ENCODE peak calls at places on chromosomes 4 and X, in five cellular contexts. I is stomach, Q is upper lobe of left lung, H is sigmoid colon, S is suprapubic skin. L is an unnamed sample. For H3K36me3, the result is how much of the 10 kb centered on the place peaks cover.

GRCh38 chr4:38623260-38623659 is 40.7 kb upstream of the KLF3 start:
- DNase-seq in Q (no peak), H (no peak), I (no peak), S (no peak), L (no peak)

GRCh38 chr4:95510145-95510544 is 38.6 kb downstream of the UNC5C start:
- DNase-seq in S (no peak), H (no peak), Q (no peak), I (no peak), L (no peak)

GRCh38 chr4:185134176-185134869 is 8.7 kb upstream of the SLC25A4 start:
- DNase-seq in I (no peak), H (no peak), S (no peak), Q (no peak), L (no peak)

GRCh38 chr4:71472946-71473345 is 134.1 kb downstream of the SLC4A4 start:
- DNase-seq in H (no peak), S (no peak), I (no peak), Q (no peak), L (no peak)

GRCh38 chr4:40475609-40476008 is 140.5 kb downstream of the CHRNA9 start:
- DNase-seq in Q (peak), I (no peak), H (no peak), S (no peak), L (no peak)

GRCh38 chrX:150863191-150863590 is 35.3 kb downstream of the CD99L2 start:
- DNase-seq in S (no peak), I (no peak), Q (no peak), H (no peak), L (no peak)

GRCh38 chr4:157048248-157048647 is 27.7 kb upstream of the GLRB start:
- DNase-seq in I (no peak), Q (no peak), S (peak), H (peak), L (no peak)

GRCh38 chr4:105415281-105415744 is 58.5 kb downstream of the PPA2 start:
- DNase-seq in Q (no peak), I (no peak), H (no peak), S (no peak), L (peak)

GRCh38 chr4:5758741-5759140 is 47.7 kb downstream of the EVC start:
- DNase-seq in Q (no peak), S (no peak), H (peak), I (no peak), L (no peak)

GRCh38 chr4:76764251-76764650 is 133.7 kb downstream of the SOWAHB start:
- DNase-seq in S (no peak), H (no peak), Q (no peak), I (no peak), L (no peak)

GRCh38 chrX:107599371-107599970 is 28.8 kb upstream of the PRPS1 start:
- DNase-seq in I (no peak), Q (no peak), H (no peak), S (no peak), L (no peak)

GRCh38 chr4:139553751-139554670 is 2.0 kb downstream of the SETD7 start:
- DNase-seq in S (no peak), I (no peak), Q (no peak), H (no peak), L (no peak)

GRCh38 chr4:104490770-104491395 is 3.8 kb downstream of the CXXC4 start:
- DNase-seq in I (peak), H (peak), S (peak), Q (peak), L (peak)

GRCh38 chrX:24982306-24982965 is 33.3 kb downstream of the ARX start:
- DNase-seq in I (no peak), H (no peak), S (no peak), Q (no peak), L (no peak)

DNA sequence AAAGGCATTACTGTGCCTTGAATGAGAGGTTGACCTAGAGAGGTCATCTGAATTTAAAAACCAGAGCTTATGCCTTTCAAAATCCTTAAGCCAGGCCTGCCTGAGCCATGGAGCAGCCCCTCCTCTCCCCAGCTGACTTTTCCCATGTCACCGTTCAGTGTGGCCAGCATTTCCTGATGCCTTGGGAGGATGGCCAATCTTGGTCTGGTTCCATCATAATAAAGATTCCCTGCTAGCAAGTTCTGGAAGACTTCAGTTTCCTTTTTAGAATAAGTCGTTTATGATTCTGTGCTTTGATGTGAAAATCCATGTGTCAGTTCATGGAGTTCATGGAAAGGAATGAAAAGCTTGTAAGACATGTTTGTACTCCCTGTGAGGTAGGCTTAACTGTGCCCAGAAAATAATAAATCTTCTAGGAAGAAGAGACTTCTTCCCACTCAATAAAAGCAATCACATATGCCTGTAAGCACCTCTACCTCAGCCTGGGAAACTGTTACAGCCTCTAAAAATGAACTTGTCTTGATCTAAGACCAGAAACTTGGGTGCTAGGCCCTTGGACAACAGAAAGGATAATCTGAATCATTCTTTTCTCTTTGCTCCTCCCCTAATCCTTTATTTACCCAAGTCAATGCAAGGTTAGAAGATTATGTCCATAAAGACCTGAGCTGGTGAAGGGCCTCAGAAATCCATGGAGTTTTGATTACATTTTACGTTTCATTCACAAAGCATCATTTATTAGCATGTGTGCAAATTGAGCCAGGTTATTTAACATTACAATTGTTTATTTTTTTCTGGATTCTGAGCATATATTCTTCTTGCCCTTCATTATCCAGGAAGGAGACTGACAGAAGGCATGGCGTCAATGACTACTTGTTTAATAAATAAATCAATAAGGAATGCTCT is 84.0 kb upstream of the TBC1D9 start:
- DNase-seq in S (no peak), Q (no peak), H (no peak), I (no peak), L (no peak)
- TF ChIP-seq EP300 in S (no peak), Q (no peak), H (no peak), I (no peak), L (no peak)

GRCh38 chr4:122895336-122895995 is 26.9 kb downstream of the NUDT6 start:
- DNase-seq in I (no peak), S (no peak), H (no peak), Q (no peak), L (no peak)

GRCh38 chr4:122899682-122900081 is 22.7 kb downstream of the NUDT6 start:
- DNase-seq in S (no peak), H (no peak), I (no peak), Q (no peak), L (no peak)

GRCh38 chr4:122898370-122899150 is 23.8 kb downstream of the NUDT6 start:
- DNase-seq in I (no peak), Q (no peak), S (no peak), H (no peak), L (no peak)

GRCh38 chr4:122894802-122895201 is 27.6 kb downstream of the NUDT6 start:
- DNase-seq in H (no peak), I (no peak), Q (no peak), S (no peak), L (no peak)

DNA sequence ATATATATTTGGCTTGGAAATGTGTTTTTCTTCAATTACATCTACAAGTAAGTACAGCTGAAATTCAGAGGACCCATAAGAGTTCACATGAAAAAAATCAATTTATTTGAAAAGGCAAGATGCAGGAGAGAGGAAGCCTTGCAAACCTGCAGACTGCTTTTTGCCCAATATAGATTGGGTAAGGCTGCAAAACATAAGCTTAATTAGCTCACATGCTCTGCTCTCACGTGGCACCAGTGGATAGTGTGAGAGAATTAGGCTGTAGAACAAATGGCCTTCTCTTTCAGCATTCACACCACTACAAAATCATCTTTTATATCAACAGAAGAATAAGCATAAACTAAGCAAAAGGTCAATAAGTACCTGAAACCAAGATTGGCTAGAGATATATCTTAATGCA is 26.1 kb downstream of the NUDT6 start:
- DNase-seq in S (no peak), Q (no peak), I (no peak), H (no peak), L (no peak)
- H3K36me3 ChIP-seq in S (under half), Q (under half), I (under half), H (under half), L (under half)

DNA sequence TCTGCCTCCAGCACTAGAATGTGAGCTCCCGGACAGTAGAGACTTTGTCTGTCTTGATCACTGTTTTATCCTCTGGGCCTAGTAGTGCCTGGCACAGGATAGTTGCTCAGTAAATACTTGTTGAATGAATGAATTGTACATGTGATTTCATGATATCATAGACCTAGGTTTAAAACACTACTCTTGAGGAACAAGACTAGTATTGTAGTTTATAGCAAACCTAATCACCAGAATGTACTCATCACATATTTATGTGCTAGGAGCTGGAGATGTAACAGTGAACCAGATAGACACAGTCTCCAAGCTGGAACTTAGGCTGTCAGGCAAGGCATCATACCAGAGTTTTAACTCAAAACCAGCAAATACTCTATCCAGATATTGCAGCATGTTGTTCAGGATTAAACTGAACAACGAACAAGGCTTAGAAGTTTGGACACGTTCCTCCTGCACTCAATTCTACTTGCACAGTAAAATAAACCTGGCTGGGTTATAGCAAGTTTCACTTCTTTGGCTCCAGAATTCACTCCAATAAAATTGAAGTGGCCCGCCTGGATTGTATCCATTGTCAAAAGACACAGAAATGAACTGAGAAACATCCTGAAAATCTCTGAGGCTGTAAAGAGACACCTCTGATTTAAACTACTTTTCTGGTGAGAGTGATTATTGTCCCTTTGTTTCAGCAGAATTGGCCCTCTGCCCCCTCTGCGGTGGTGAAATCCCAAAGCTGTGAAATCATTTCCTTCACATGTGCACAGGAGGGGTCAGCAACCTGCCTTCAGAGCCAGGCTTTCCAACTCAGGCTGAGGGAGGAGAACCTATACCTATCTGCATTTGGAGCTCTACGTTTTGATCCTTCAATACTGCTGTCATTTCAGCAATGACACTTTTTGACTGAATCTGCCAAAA is 23.2 kb downstream of the GAB3 start:
- DNase-seq in Q (peak), S (peak), H (peak), I (no peak), L (peak)
- TF ChIP-seq EP300 in Q (no peak), S (no peak), H (peak), I (no peak), L (no peak)

GRCh38 chr4:153480704-153481103 is 14.5 kb downstream of the TMEM131L start:
- DNase-seq in S (no peak), Q (no peak), I (no peak), H (no peak), L (no peak)

GRCh38 chr4:153479118-153479517 is 13.0 kb downstream of the TMEM131L start:
- DNase-seq in Q (no peak), I (no peak), H (no peak), S (no peak), L (no peak)

GRCh38 chr4:153481474-153481873 is 15.3 kb downstream of the TMEM131L start:
- DNase-seq in S (no peak), Q (no peak), H (no peak), I (no peak), L (no peak)

GRCh38 chr4:153474251-153474650 is 8.1 kb downstream of the TMEM131L start:
- DNase-seq in Q (no peak), H (no peak), I (no peak), S (no peak), L (no peak)

DNA sequence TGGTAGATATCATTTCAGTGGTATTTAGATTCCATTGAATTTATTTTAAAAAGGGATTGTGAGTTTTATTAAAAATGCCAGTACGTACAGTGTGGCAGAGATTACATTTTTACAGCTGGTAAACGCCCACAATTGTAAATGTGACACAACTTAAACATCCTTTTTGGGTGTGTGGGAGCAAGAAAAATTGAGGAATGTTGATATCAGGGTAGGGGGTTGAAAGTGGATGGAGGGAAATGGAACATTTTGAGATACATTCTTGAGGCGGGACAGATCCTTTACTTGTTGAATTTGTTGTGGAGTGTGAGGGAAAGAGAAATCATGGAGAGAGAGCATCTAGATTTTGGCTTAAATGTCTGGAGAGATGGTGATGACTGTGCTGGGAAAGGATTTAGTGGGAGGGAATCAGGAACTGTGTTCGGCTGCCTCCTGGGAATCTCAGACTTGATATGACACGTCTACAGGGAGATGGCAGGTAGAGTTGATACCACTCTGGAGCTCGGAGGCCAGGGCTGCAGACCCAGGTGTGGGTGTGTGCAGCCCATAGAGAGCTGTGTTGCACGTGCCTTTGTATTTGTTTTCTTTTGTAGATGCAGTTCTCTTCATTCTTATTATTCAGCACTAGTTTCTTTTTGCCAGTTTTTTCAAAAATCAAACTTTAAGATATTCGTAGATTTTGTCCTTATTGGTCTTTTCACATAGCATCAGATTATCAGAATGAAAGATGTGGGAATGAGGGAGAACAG is 10.8 kb downstream of the TMEM131L start:
- DNase-seq in H (no peak), S (no peak), I (no peak), Q (no peak), L (no peak)
- H3K36me3 ChIP-seq in H (under half), S (under half), I (under half), Q (under half), L (under half)

GRCh38 chr4:19752600-19752999 is 499.1 kb upstream of the SLIT2 start:
- DNase-seq in I (no peak), S (no peak), Q (no peak), H (no peak), L (no peak)
- TF ChIP-seq EP300 in I (no peak), S (no peak), Q (no peak), H (no peak), L (no peak)